ENCODE peak calls at places on chromosomes 7 and 10, in five cellular contexts. V is psoas muscle, A is IMR-90, U is lower lobe of right lung, H is cardiac fibroblast. Z is an unnamed sample.

GRCh38 chr7:108002726-108003590 is at the start of gene LAMB1:
- DNase-seq in V (peak), A (peak), U (peak), H (peak), Z (peak)

GRCh38 chr7:78164459-78164858 is 365.9 kb downstream of the PHTF2 start:
- DNase-seq in V (no peak), A (no peak), U (no peak), H (no peak), Z (no peak)

GRCh38 chr7:140512317-140513000 is 33.2 kb upstream of the MKRN1 start:
- DNase-seq in V (no peak), A (no peak), U (peak), H (peak), Z (no peak)

GRCh38 chr10:83820033-83820432 is 319.3 kb upstream of the GHITM start:
- DNase-seq in V (no peak), A (no peak), U (no peak), H (peak), Z (no peak)

GRCh38 chr7:111517441-111518037 is 44.8 kb downstream of the IMMP2L start:
- DNase-seq in V (no peak), A (no peak), U (no peak), H (peak), Z (no peak)

GRCh38 chr7:151705744-151706567 is 171.0 kb downstream of the PRKAG2 start:
- DNase-seq in V (peak), A (peak), U (peak), H (peak), Z (peak)

GRCh38 chr10:51630618-51631005 is 68.8 kb downstream of the CSTF2T start:
- DNase-seq in V (no peak), A (no peak), U (no peak), H (no peak), Z (no peak)

GRCh38 chr7:44210107-44210506 is 9.3 kb downstream of the YKT6 start:
- DNase-seq in V (no peak), A (no peak), U (no peak), H (no peak), Z (no peak)

GRCh38 chr10:92873029-92873428 is 24.7 kb downstream of the EXOC6 start:
- DNase-seq in V (no peak), A (no peak), U (no peak), H (peak), Z (no peak)

GRCh38 chr10:131676046-131676445 is 224.8 kb upstream of the PPP2R2D start:
- DNase-seq in V (no peak), A (no peak), U (no peak), H (no peak), Z (no peak)

GRCh38 chr10:118701529-118702323 is 53.0 kb downstream of the CACUL1 start:
- DNase-seq in V (no peak), A (peak), U (no peak), H (peak), Z (no peak)

GRCh38 chr7:56483153-56483552 is 366.9 kb upstream of the NUPR2 start:
- DNase-seq in V (no peak), A (no peak), U (no peak), H (no peak), Z (no peak)

GRCh38 chr10:47143072-47143471 is 156.9 kb upstream of the GDF10 start:
- DNase-seq in V (no peak), A (no peak), U (no peak), H (no peak), Z (no peak)

GRCh38 chr7:70241776-70242175 is 643.5 kb downstream of the AUTS2 start:
- DNase-seq in V (no peak), A (no peak), U (no peak), H (no peak), Z (no peak)

GRCh38 chr10:37860494-37861190 is 3.2 kb upstream of the ZNF248 start:
- DNase-seq in V (no peak), A (peak), U (no peak), H (peak), Z (peak)

GRCh38 chr7:114598946-114599345 is 184.3 kb downstream of the FOXP2 start:
- DNase-seq in V (no peak), A (no peak), U (no peak), H (no peak), Z (no peak)

GRCh38 chr7:141709749-141710148 is 1.6 kb downstream of the WEE2 start:
- DNase-seq in V (no peak), A (no peak), U (no peak), H (no peak), Z (no peak)

GRCh38 chr10:127118024-127118423 is 78.4 kb downstream of the INSYN2A start:
- DNase-seq in V (no peak), A (no peak), U (no peak), H (no peak), Z (no peak)

GRCh38 chr7:154167807-154168206 is 115.6 kb downstream of the DPP6 start:
- DNase-seq in V (no peak), A (no peak), U (no peak), H (no peak), Z (no peak)

GRCh38 chr10:50577681-50578350 is 45.9 kb downstream of the SGMS1 start:
- DNase-seq in V (no peak), A (peak), U (no peak), H (peak), Z (peak)

DNA sequence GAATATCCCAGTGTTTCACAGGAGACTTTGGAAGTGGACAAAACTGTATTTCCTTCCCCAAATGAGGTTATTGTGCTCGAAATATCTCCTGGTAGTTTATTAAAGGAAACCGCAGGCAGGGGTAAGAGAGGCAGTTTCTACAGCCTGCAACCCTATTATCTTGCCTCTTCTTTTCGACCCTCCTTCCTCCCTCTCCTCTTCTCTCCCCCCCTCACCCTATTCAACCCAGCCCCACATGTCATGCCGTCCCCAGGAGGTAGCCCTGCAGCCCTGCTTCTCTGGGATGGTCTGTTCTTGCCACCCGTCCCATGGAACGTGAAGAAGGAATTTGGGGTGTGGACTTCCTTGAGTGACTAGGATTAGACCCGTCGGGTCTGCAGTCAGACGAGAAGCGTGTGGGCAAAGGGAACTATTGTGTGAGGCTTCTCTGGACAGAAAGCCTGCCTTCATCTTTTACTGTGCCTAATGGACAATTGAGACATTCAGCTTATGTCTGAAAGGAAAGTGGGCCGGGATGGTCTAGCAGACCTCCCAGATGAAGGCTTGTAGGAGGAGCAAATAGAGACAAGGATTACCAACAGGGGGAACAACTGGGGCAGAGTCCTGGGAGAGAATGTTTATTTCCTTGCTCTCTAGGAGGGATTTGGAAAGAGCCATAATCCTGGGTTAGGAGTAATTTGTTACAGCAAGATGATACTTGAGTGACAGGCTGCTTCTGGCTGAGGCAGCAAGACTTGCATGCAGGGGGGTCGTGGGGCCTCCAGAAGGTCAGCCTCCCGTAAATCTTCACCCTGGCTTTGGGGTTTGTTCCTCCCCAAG is 77.7 kb downstream of the TCF7L2 start:
- DNase-seq in V (no peak), A (no peak), U (no peak), H (no peak), Z (peak)
- H3K4me3 ChIP-seq in V (peak), A (no peak), U (no peak), H (no peak), Z (no peak)

DNA sequence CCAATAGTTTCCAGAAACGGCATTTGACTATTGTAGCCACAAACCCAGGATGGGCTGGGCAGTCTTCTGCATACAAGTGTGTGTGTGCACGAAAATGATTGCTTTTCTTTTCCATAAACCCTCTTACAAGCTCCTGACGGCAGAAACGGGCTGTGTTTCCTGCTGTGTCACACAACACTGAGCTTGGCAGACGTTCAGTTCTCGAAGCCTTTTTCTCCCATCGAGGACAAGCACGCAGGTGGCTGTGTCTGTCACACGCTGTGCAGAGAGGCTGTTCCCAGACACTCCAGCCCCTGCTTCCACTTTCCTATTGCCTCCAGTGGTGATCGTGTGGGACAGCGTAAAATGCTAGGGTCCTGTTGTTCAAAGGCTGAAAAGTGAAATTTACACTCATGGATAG is 32.1 kb downstream of the RBAK start:
- DNase-seq in V (no peak), A (peak), U (no peak), H (no peak), Z (no peak)
- H3K4me3 ChIP-seq in V (no peak), A (peak), U (no peak), H (no peak), Z (no peak)

DNA sequence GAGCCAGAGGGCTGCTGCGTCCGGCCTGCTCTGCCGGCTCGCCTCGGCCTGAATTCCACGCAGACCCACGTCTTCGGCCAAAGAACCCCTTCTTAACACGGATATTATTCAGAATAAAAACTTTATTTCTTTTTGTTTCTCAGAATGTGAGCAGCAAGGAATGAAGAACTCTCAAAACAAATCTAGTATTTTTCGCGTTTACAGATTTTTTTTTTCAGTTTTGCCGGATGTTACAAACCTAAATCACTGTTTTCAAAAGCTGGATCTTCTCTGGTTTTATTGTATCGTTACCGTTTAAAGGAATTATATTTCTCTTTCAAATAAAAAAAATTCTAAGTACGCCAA is 4.4 kb upstream of the HOXA2 start:
- DNase-seq in V (no peak), A (no peak), U (no peak), H (no peak), Z (no peak)
- H3K4me3 ChIP-seq in V (peak), A (peak), U (peak), H (no peak), Z (no peak)

GRCh38 chr10:62266611-62267010 is 2.0 kb downstream of the RTKN2 start:
- DNase-seq in V (no peak), A (no peak), U (no peak), H (no peak), Z (peak)

GRCh38 chr10:62264702-62265436 is 3.8 kb downstream of the RTKN2 start:
- DNase-seq in V (no peak), A (peak), U (no peak), H (peak), Z (peak)

GRCh38 chr10:62264126-62264525 is 4.5 kb downstream of the RTKN2 start:
- DNase-seq in V (no peak), A (no peak), U (no peak), H (no peak), Z (no peak)

GRCh38 chr10:62268027-62268398 is 631 bp downstream of the RTKN2 start:
- DNase-seq in V (no peak), A (no peak), U (peak), H (no peak), Z (no peak)

GRCh38 chr10:62266147-62266546 is 2.5 kb downstream of the RTKN2 start:
- DNase-seq in V (no peak), A (no peak), U (no peak), H (no peak), Z (no peak)
- H3K4me3 ChIP-seq in V (no peak), A (no peak), U (peak), H (no peak), Z (no peak)

GRCh38 chr7:137936509-137937201 is 65.2 kb downstream of the CREB3L2 start:
- DNase-seq in V (no peak), A (no peak), U (no peak), H (no peak), Z (no peak)

GRCh38 chr7:137934176-137934826 is 67.6 kb downstream of the CREB3L2 start:
- DNase-seq in V (no peak), A (no peak), U (no peak), H (no peak), Z (no peak)

GRCh38 chr7:137933270-137934017 is 68.4 kb downstream of the CREB3L2 start:
- DNase-seq in V (peak), A (peak), U (no peak), H (peak), Z (peak)

GRCh38 chr7:137935849-137936508 is 65.9 kb downstream of the CREB3L2 start:
- DNase-seq in V (no peak), A (no peak), U (no peak), H (no peak), Z (no peak)

DNA sequence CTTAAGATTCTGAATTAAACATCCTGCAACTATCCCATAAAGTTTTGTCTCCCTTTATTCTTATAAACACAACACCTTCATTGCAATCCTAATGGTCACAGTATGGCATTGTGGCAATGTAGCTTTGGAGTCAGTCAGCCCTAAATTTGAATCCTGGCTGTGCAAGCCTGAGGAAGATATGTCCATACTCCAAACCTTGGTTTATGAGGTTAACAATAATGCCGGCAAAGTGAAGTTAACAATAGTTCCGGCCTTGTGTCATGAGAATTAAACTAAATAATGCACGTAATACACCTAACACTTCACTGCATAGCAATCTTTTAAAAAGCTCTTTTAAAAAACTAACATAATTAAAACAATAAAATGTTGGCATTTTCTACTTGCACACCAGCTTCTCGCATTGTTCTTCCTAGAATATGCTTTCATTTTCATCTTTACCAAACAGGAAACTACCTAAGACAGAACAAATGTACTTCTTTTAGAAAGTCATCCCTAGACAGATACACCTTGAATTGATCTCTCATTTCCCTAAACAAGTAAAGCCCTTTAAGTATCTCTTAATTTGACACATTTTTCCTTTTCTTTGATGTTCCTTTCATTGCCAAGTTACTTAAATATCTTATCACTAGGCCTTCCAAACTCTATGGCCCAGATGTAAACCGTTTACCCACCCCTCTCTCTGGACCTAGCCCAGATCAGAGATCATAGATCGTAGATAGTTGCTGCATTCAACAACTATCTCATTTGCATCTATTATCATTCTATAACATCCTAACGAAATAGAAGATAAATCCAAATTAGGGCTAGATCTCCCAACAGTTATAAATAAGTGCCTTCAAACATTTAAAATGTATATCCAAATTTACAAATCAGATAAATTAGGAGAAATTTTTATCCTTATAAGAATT is 66.7 kb downstream of the CREB3L2 start:
- DNase-seq in V (no peak), A (no peak), U (no peak), H (no peak), Z (no peak)
- H3K4me3 ChIP-seq in V (peak), A (no peak), U (peak), H (no peak), Z (no peak)

DNA sequence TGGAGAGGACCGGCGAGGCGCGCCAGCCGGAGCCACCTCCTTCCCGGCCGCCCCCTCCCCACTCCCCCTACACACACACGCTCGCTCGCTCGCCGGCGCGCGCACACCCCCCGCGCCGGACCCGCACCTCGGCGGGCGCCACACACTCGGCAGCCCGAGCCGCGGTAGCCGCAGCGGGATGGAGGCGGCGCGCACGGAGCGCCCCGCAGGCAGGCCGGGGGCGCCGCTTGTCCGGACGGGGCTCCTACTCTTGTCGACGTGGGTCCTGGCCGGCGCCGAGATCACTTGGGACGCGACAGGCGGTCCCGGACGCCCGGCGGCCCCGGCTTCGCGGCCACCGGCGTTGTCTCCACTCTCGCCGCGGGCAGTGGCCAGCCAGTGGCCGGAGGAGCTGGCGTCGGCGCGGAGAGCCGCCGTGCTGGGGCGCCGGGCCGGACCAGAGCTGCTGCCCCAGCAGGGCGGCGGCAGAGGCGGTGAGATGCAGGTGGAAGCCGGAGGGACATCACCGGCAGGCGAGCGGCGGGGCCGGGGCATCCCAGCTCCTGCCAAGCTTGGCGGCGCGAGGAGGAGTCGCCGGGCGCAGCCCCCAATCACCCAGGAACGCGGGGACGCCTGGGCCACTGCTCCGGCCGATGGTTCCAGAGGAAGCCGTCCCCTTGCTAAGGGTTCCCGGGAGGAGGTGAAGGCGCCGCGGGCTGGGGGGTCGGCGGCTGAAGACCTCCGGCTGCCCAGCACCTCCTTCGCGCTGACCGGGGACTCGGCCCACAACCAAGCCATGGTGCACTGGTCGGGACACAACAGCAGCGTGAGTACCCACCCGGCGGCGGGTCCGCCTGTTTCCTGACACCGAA is at the start of gene SORCS3:
- DNase-seq in V (no peak), A (no peak), U (no peak), H (no peak), Z (no peak)
- H3K4me3 ChIP-seq in V (peak), A (no peak), U (no peak), H (no peak), Z (no peak)

Z was measured in fibroblast of villous mesenchyme.